ENCODE peak calls at places on chromosome 9, in five cellular contexts. T is GM12878, B is astrocyte, F is HCT116, Z is fibroblast of lung. M is an unnamed sample.

GRCh38 chr9:20508242-20508641 is 114.1 kb downstream of the MLLT3 start:
- DNase-seq in T (no peak), B (no peak), F (no peak), Z (no peak), M (no peak)

GRCh38 chr9:117616436-117616835 is 87.8 kb upstream of the TLR4 start:
- DNase-seq in T (no peak), B (no peak), F (no peak), Z (no peak), M (no peak)

GRCh38 chr9:101912698-101913097 is 174.3 kb upstream of the GRIN3A start:
- DNase-seq in T (no peak), B (no peak), F (no peak), Z (no peak), M (no peak)

GRCh38 chr9:117354997-117355396 is 59.9 kb downstream of the ASTN2 start:
- DNase-seq in T (no peak), B (no peak), F (no peak), Z (no peak), M (no peak)

GRCh38 chr9:87546704-87547103 is 49.0 kb downstream of the DAPK1 start:
- DNase-seq in T (no peak), B (peak; percentile 34), F (no peak), Z (peak; percentile 44), M (peak; percentile 38)

GRCh38 chr9:109498195-109499060 is at the start of gene PTPN3:
- DNase-seq in T (no peak), B (no peak), F (no peak), Z (peak; percentile 23), M (peak; percentile 54)

GRCh38 chr9:99057665-99058625 is 47.0 kb upstream of the TGFBR1 start:
- DNase-seq in T (peak; percentile 64), B (peak; percentile 89), F (no peak), Z (peak; percentile 92), M (peak; percentile 66)

GRCh38 chr9:98521141-98521540 is 187.6 kb downstream of the GABBR2 start:
- DNase-seq in T (no peak), B (peak; percentile 83), F (no peak), Z (peak; percentile 90), M (peak; percentile 92)

GRCh38 chr9:95793924-95794828 is 81.3 kb upstream of the ERCC6L2 start:
- DNase-seq in T (no peak), B (peak; percentile 97), F (no peak), Z (peak; percentile 97), M (peak; percentile 84)

GRCh38 chr9:33924978-33925797 is 108.2 kb downstream of the UBE2R2 start:
- DNase-seq in T (no peak), B (no peak), F (peak; percentile 16), Z (peak; percentile 41), M (peak; percentile 77)

GRCh38 chr9:105690742-105691141 is 3.6 kb upstream of the TMEM38B start:
- DNase-seq in T (no peak), B (no peak), F (no peak), Z (no peak), M (peak; percentile 48)

GRCh38 chr9:133707065-133707760 is 30.9 kb downstream of the SARDH start:
- DNase-seq in T (no peak), B (peak; percentile 61), F (no peak), Z (peak; percentile 77), M (peak; percentile 55)

GRCh38 chr9:9938432-9938831 is 674.4 kb downstream of the PTPRD start:
- DNase-seq in T (no peak), B (no peak), F (no peak), Z (no peak), M (no peak)

GRCh38 chr9:36748322-36748899 is 175.7 kb downstream of the MELK start:
- DNase-seq in T (no peak), B (peak; percentile 22), F (no peak), Z (peak; percentile 33), M (peak; percentile 68)

GRCh38 chr9:31032206-31032605 is 1352.2 kb upstream of the ACO1 start:
- DNase-seq in T (no peak), B (no peak), F (no peak), Z (no peak), M (no peak)

GRCh38 chr9:124011460-124012301 is at the start of gene LHX2:
- DNase-seq in T (no peak), B (peak; percentile 73), F (peak; percentile 75), Z (peak; percentile 85), M (peak; percentile 88)

GRCh38 chr9:105076729-105077128 is 148.8 kb upstream of the ABCA1 start:
- DNase-seq in T (no peak), B (no peak), F (no peak), Z (no peak), M (no peak)

GRCh38 chr9:78605029-78605930 is 308.4 kb downstream of the PSAT1 start:
- DNase-seq in T (no peak), B (peak; percentile 34), F (no peak), Z (peak; percentile 41), M (no peak)

DNA sequence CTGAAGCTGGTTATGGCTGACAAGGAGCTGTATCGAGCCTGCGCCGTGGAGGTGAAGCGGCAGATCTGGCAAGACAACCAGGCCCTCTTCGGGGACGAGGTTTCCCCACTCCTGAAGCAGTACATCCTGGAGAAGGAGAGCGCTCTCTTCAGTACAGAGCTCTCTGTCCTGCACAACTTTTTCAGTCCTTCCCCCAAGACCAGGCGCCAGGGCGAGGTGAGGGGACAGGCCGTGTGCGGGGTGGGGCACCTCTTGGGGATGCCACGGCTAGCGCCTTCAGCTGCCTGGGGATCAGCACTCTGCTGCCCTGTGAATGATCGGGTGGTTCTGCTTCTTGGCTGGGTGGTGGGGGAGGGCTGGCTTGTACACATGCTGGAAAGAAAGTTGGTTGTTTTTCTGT is 1.7 kb downstream of the NELFB start:
- DNase-seq in T (no peak), B (no peak), F (no peak), Z (no peak), M (no peak)
- H3K4me3 ChIP-seq in T (peak overlapping the region; percentile 93), B (no peak overlapping the region), F (peak overlapping the region; percentile 100), Z (no peak overlapping the region), M (peak overlapping the region; percentile 92)

GRCh38 chr9:114035845-114036785 is 42.0 kb downstream of the AMBP start:
- DNase-seq in T (no peak), B (no peak), F (no peak), Z (no peak), M (no peak)

GRCh38 chr9:114037961-114038723 is 40.0 kb downstream of the AMBP start:
- DNase-seq in T (no peak), B (no peak), F (no peak), Z (no peak), M (no peak)

GRCh38 chr9:114037249-114037648 is 40.9 kb downstream of the AMBP start:
- DNase-seq in T (no peak), B (no peak), F (no peak), Z (no peak), M (no peak)

GRCh38 chr9:114039484-114039883 is 38.6 kb downstream of the AMBP start:
- DNase-seq in T (no peak), B (no peak), F (no peak), Z (no peak), M (no peak)

DNA sequence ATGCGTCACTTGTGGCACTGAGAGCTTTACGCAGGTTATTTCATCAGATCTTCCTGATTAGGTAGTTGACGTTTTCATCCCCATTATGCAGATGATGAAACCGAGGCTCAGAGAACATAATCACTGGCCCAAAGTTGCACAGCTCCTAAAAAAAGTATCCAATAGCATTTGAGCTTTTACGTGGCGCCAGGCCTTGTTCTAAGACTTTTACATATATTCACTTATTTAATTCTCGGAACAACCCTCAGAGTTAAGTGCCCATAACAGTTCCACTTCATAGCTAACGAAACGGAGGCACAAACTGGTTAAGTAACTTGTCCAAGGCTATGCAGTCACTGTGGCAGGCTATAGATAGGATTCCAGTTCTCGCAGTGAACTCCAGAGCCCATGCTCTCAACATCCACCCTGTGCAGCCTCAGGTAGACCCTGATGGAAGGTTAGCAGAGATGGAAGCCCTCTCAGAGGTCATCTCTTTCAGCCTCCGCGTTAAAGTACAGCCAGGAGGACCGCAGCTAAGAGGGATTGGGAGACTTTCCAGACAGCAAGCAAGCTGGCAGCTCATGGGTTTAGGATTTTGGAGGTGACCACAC is 39.3 kb downstream of the AMBP start:
- DNase-seq in T (no peak), B (no peak), F (no peak), Z (no peak), M (no peak)
- TF ChIP-seq EZH2 in T (no peak), B (no peak), F (no peak), Z (no peak), M (no peak)

GRCh38 chr9:125375820-125376219 is 114.2 kb downstream of the GAPVD1 start:
- DNase-seq in T (no peak), B (no peak), F (no peak), Z (no peak), M (no peak)

GRCh38 chr9:125377584-125378250 is 116.1 kb downstream of the GAPVD1 start:
- DNase-seq in T (no peak), B (no peak), F (no peak), Z (no peak), M (no peak)

GRCh38 chr9:125372441-125373226 is 111.0 kb downstream of the GAPVD1 start:
- DNase-seq in T (no peak), B (no peak), F (no peak), Z (no peak), M (no peak)

GRCh38 chr9:125376261-125377226 is 114.9 kb downstream of the GAPVD1 start:
- DNase-seq in T (no peak), B (no peak), F (no peak), Z (no peak), M (no peak)

DNA sequence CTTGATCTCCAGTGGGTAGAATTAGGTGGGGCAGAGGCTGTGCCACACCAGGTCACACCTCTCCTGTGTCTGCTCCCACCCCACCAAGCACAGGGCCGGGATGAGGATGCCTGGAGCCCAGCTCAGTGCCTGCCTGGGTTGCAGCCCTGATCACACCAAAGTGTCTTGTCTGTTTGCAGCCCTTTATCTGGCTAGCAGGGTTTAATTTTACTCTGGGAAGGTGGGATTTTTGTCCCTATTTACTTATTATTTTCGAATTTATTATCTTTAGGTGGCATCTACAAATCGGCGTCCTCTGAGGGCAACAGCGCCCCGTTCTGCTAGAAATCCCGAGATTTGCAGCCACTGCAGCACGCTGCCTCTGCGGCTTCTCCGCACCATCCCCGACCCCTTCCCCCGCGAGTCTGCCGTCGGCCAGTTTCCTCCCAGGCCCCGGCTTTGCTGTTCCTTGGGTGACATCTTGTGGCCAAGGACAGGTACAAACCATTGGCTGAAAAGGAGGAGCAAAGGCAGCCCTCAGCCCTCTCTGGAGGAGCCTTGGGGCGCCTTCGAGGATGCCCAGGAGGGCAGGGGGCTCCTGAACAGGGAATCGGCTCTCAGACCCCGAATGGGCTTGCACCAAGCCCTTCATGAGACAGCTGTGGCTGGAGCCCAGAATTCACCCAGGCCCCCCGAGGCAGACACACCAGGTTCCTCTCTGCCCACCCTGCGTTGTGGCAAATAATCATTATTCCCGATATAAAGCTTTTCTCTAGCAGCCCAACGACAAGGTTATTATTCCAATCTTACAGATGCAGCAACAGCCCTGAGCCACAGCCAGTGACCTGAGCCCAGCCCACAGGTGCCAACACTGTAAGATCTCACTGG is 113.0 kb downstream of the GAPVD1 start:
- DNase-seq in T (peak; percentile 16), B (peak; percentile 51), F (peak; percentile 28), Z (peak; percentile 68), M (peak; percentile 86)
- H3K4me3 ChIP-seq in T (no peak overlapping the region), B (peak overlapping the region; percentile 31), F (no peak overlapping the region), Z (no peak overlapping the region), M (peak overlapping the region; percentile 61)

DNA sequence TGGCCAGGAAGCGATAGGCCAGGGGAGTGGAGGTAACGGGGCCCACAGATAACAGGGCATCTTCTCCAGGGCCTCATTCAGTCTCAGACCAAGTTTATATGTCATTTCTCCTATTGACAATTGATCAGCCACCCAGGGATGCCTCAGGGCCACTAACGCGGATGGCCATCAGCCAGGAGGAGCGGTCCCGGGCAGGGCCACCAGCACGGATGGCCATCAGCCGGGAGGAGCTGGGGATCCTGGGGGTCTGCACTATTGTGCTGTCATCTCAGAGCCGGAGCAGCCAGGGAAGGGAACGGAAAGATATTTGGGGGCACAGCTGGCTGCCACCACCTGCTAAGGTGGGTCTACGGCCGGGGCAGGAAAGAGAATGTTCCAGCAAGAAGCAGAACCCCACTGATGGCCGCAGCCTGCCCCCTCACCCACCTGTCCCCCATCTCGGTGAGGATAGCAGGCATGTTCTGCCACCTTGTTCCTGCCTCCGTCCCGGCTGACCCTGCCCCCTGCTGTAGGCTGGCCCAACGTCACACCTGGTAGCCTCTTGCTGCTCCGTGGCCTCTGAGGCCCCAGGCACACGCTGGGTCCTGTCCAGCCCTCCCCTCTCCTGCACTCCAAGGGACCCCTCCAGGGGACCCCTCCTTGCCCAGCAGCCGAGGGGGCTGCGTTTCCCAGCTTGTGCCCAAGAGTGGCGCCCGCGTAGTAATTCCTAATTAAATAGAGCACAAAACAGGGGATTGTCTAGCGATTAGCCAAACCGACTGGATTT is 21.5 kb upstream of the UBAC1 start:
- DNase-seq in T (no peak), B (no peak), F (no peak), Z (no peak), M (no peak)
- TF ChIP-seq EZH2 in T (no peak), B (no peak), F (no peak), Z (no peak), M (no peak)